ENCODE peak calls at places on chromosomes 2 and 18, in six cellular contexts. S, L, V, W, T and H are unnamed samples.

GRCh38 chr2:160077912-160078585 is 15.6 kb upstream of the PLA2R1 start:
- DNase-seq in T (no peak), W (no peak), L (no peak), S (no peak), V (no peak), H (no peak)

GRCh38 chr18:66795011-66795410 is 191.1 kb upstream of the CDH19 start:
- DNase-seq in S (no peak), V (no peak), L (no peak), T (no peak), W (no peak), H (no peak)

GRCh38 chr2:69969991-69970390 is 8.6 kb upstream of the ASPRV1 start:
- DNase-seq in T (no peak), W (no peak), S (no peak), V (no peak), L (no peak), H (no peak)

GRCh38 chr2:100865819-100866462 is 46.0 kb downstream of the NPAS2 start:
- DNase-seq in L (no peak), S (peak), T (no peak), W (peak), V (no peak), H (no peak)

GRCh38 chr2:223941579-223942277 is 3.4 kb downstream of the WDFY1 start:
- DNase-seq in W (peak), V (no peak), L (no peak), T (no peak), S (peak), H (no peak)

GRCh38 chr18:57789759-57790158 is 13.4 kb downstream of the ATP8B1 start:
- DNase-seq in W (no peak), V (no peak), T (no peak), S (no peak), L (no peak), H (no peak)

GRCh38 chr2:48693645-48694044 is 61.9 kb downstream of the LHCGR start:
- DNase-seq in S (peak), T (no peak), L (no peak), W (peak), V (no peak), H (no peak)

GRCh38 chr2:26018184-26018716 is 15.6 kb upstream of the RAB10 start:
- DNase-seq in L (no peak), W (peak), V (peak), S (peak), T (peak), H (no peak)

GRCh38 chr18:23099621-23100020 is 35.7 kb upstream of the CABLES1 start:
- DNase-seq in T (no peak), S (peak), V (no peak), L (no peak), W (no peak), H (no peak)

GRCh38 chr2:238657132-238658053 is 190.5 kb upstream of the TWIST2 start:
- DNase-seq in V (no peak), L (no peak), T (no peak), S (no peak), W (no peak), H (no peak)

GRCh38 chr2:20052872-20053281 is 1.4 kb upstream of the LAPTM4A start:
- DNase-seq in L (no peak), S (peak), W (peak), T (peak), V (peak), H (no peak)

GRCh38 chr2:46393352-46393820 is 86.0 kb upstream of the TMEM247 start:
- DNase-seq in L (no peak), W (no peak), V (no peak), S (no peak), T (no peak), H (no peak)

GRCh38 chr2:129277188-129277587 is 702.3 kb upstream of the RAB6C start:
- DNase-seq in W (no peak), L (no peak), V (no peak), S (no peak), T (no peak), H (no peak)

GRCh38 chr2:5176764-5177163 is 515.4 kb upstream of the SOX11 start:
- DNase-seq in V (no peak), L (no peak), T (no peak), S (no peak), W (no peak), H (no peak)

GRCh38 chr2:126793885-126794613 is 104.6 kb upstream of the TEX51 start:
- DNase-seq in W (no peak), V (no peak), L (no peak), S (no peak), T (no peak), H (no peak)

GRCh38 chr2:59276033-59276432 is 1034.9 kb upstream of the FANCL start:
- DNase-seq in V (no peak), W (no peak), L (no peak), S (no peak), T (no peak), H (no peak)

GRCh38 chr2:203670939-203671338 is 35.5 kb upstream of the CD28 start:
- DNase-seq in V (no peak), L (no peak), W (no peak), S (no peak), T (no peak), H (no peak)

GRCh38 chr18:36127866-36128845 is 984 bp downstream of the SLC39A6 start:
- DNase-seq in T (peak), S (peak), V (no peak), W (no peak), L (no peak), H (no peak)

GRCh38 chr2:27728081-27728858 is 43.2 kb upstream of the MRPL33 start:
- DNase-seq in V (no peak), W (no peak), L (no peak), S (no peak), T (no peak), H (no peak)

GRCh38 chr2:237631029-237631785 is 3.8 kb downstream of the LRRFIP1 start:
- DNase-seq in S (peak), W (peak), L (no peak), T (no peak), V (no peak), H (no peak)

GRCh38 chr18:41703744-41704530 is 251.1 kb upstream of the PIK3C3 start:
- DNase-seq in W (no peak), S (no peak), T (no peak), V (no peak), L (no peak), H (no peak)

GRCh38 chr2:156818221-156818620 is 382.0 kb downstream of the GPD2 start:
- DNase-seq in T (no peak), S (no peak), V (no peak), L (no peak), W (no peak), H (no peak)

GRCh38 chr2:67453365-67453764 is 56.2 kb downstream of the ETAA1 start:
- DNase-seq in W (peak), V (no peak), S (peak), T (no peak), L (no peak), H (no peak)

GRCh38 chr2:74206180-74206688 is 7.8 kb downstream of the MTHFD2 start:
- DNase-seq in L (no peak), W (no peak), T (no peak), V (no peak), S (peak), H (no peak)

GRCh38 chr2:143824796-143825195 is 695.1 kb downstream of the ZEB2 start:
- DNase-seq in T (no peak), S (no peak), L (no peak), W (no peak), V (no peak), H (no peak)

GRCh38 chr2:237968048-237968862 is 1.4 kb downstream of the UBE2F start:
- DNase-seq in W (peak), L (peak), T (no peak), V (peak), S (peak), H (peak)

GRCh38 chr2:161029321-161029720 is 130.9 kb upstream of the TANK start:
- DNase-seq in T (no peak), S (no peak), W (no peak), V (no peak), L (no peak), H (no peak)

GRCh38 chr2:175854149-175854548 is 147.9 kb downstream of the LNPK start:
- DNase-seq in W (no peak), L (no peak), V (no peak), T (peak), S (no peak), H (no peak)

GRCh38 chr2:16215892-16216554 is 275.7 kb downstream of the MYCN start:
- DNase-seq in T (no peak), W (no peak), S (no peak), V (no peak), L (no peak), H (peak)

GRCh38 chr2:209661286-209661685 is 110.3 kb upstream of the UNC80 start:
- DNase-seq in V (no peak), S (no peak), L (no peak), W (no peak), T (peak), H (peak)

GRCh38 chr2:210162466-210163124 is 8.6 kb downstream of the KANSL1L start:
- DNase-seq in T (no peak), W (peak), L (no peak), S (peak), V (no peak), H (no peak)

GRCh38 chr2:14982790-14983189 is 350.3 kb downstream of the LRATD1 start:
- DNase-seq in V (no peak), S (no peak), L (no peak), T (no peak), W (no peak), H (no peak)

GRCh38 chr2:232873909-232874641 is 4.0 kb downstream of the SNORC start:
- DNase-seq in V (no peak), L (no peak), S (no peak), W (no peak), T (no peak), H (no peak)

GRCh38 chr2:126932529-126932928 is 33.8 kb downstream of the TEX51 start:
- DNase-seq in L (no peak), S (no peak), V (no peak), W (no peak), T (no peak), H (no peak)